ENCODE peak calls at places on chromosome 13, in nine cellular contexts. R is hippocampal formation; G is endodermal cell; J is HS-27A; Z is stimulated activated CD4-positive, alpha-beta T cell treated with anti-CD3 and anti-CD28 coated beads, TNF-alpha, amount 100 ng/mL, for 48 hours; K is GM13977; X is IMR-90; Y is upper lobe of right lung; V is stimulated activated CD8-positive, alpha-beta memory T cell treated with anti-CD3 and anti-CD28 coated beads, Interleukin-15, amount 100 ng/mL, for 1 hour. H is an unnamed sample.

GRCh38 chr13:44302233-44302632 is 71.4 kb upstream of the SERP2 start:
- DNase-seq in R (no peak), G (no peak), J (no peak), Z (no peak), K (no peak), X (no peak), Y (no peak), V (no peak), H (no peak)

GRCh38 chr13:30529085-30529815 is 63.5 kb upstream of the HMGB1 start:
- DNase-seq in R (no peak), G (no peak), J (no peak), Z (no peak), K (peak), X (peak), Y (no peak), V (no peak), H (no peak)

GRCh38 chr13:66640231-66640630 is 589.9 kb downstream of the PCDH9 start:
- DNase-seq in R (no peak), G (no peak), J (no peak), Z (no peak), K (no peak), X (no peak), Y (no peak), V (no peak), H (no peak)

GRCh38 chr13:99656092-99656745 is 154.9 kb downstream of the TM9SF2 start:
- DNase-seq in R (peak), G (peak), J (peak), Z (peak), K (peak), X (peak), Y (no peak), V (peak), H (peak)

GRCh38 chr13:106383791-106384190 is 151.7 kb downstream of the EFNB2 start:
- DNase-seq in R (no peak), G (no peak), J (no peak), Z (no peak), K (no peak), X (no peak), Y (no peak), V (no peak), H (no peak)

GRCh38 chr13:98965325-98965724 is 12.5 kb downstream of the DOCK9 start:
- DNase-seq in R (no peak), G (no peak), J (no peak), Z (no peak), K (no peak), X (no peak), Y (no peak), V (no peak), H (no peak)

GRCh38 chr13:98970293-98970692 is 7.6 kb downstream of the DOCK9 start:
- DNase-seq in R (no peak), G (no peak), J (no peak), Z (no peak), K (no peak), X (no peak), Y (no peak), V (no peak), H (no peak)

GRCh38 chr13:25422153-25422552 is 50.4 kb downstream of the ATP8A2 start:
- DNase-seq in R (no peak), G (no peak), J (no peak), Z (no peak), K (no peak), X (no peak), Y (no peak), V (no peak), H (no peak)

GRCh38 chr13:111421216-111421615 is 100.8 kb downstream of the TEX29 start:
- DNase-seq in R (no peak), G (peak), J (no peak), Z (no peak), K (no peak), X (no peak), Y (no peak), V (no peak), H (no peak)

GRCh38 chr13:30002577-30002976 is 152.2 kb upstream of the UBL3 start:
- DNase-seq in R (no peak), G (no peak), J (peak), Z (no peak), K (no peak), X (peak), Y (no peak), V (no peak), H (no peak)

GRCh38 chr13:22793598-22794134 is 387.1 kb upstream of the SGCG start:
- DNase-seq in R (no peak), G (peak), J (no peak), Z (no peak), K (no peak), X (no peak), Y (no peak), V (no peak), H (no peak)

GRCh38 chr13:41956272-41956671 is 4.6 kb downstream of the VWA8 start:
- DNase-seq in R (no peak), G (no peak), J (no peak), Z (no peak), K (no peak), X (no peak), Y (no peak), V (no peak), H (no peak)

GRCh38 chr13:95447766-95448165 is 104.8 kb upstream of the CLDN10 start:
- DNase-seq in R (no peak), G (peak), J (no peak), Z (no peak), K (no peak), X (no peak), Y (no peak), V (no peak), H (no peak)

GRCh38 chr13:113836917-113837553 is 26.8 kb downstream of the GAS6 start:
- DNase-seq in R (no peak), G (no peak), J (no peak), Z (no peak), K (peak), X (peak), Y (no peak), V (no peak), H (no peak)

GRCh38 chr13:87052731-87053130 is 618.4 kb upstream of the SLITRK5 start:
- DNase-seq in R (no peak), G (no peak), J (no peak), Z (no peak), K (no peak), X (peak), Y (no peak), V (no peak), H (no peak)

GRCh38 chr13:89066868-89067466 is 1395.8 kb downstream of the SLITRK5 start:
- DNase-seq in R (peak), G (peak), J (no peak), Z (no peak), K (no peak), X (peak), Y (no peak), V (no peak), H (no peak)

GRCh38 chr13:70203661-70204229 is 95.5 kb upstream of the KLHL1 start:
- DNase-seq in R (no peak), G (no peak), J (no peak), Z (no peak), K (no peak), X (no peak), Y (peak), V (no peak), H (no peak)

GRCh38 chr13:113786262-113786841 is 27.3 kb downstream of the TMEM255B start:
- DNase-seq in R (no peak), G (peak), J (no peak), Z (no peak), K (no peak), X (peak), Y (peak), V (no peak), H (no peak)

GRCh38 chr13:78121459-78122348 is 203.1 kb upstream of the EDNRB start:
- DNase-seq in R (peak), G (peak), J (no peak), Z (peak), K (peak), X (peak), Y (no peak), V (no peak), H (no peak)

GRCh38 chr13:75421133-75421532 is 60.8 kb downstream of the TBC1D4 start:
- DNase-seq in R (no peak), G (no peak), J (no peak), Z (no peak), K (no peak), X (no peak), Y (no peak), V (no peak), H (no peak)

GRCh38 chr13:40653558-40654318 is 12.7 kb downstream of the FOXO1 start:
- DNase-seq in R (no peak), G (no peak), J (no peak), Z (no peak), K (no peak), X (no peak), Y (no peak), V (no peak), H (no peak)

GRCh38 chr13:70723732-70724131 is 615.5 kb upstream of the KLHL1 start:
- DNase-seq in R (no peak), G (no peak), J (no peak), Z (no peak), K (no peak), X (no peak), Y (no peak), V (no peak), H (no peak)

GRCh38 chr13:109840201-109840892 is 54.0 kb upstream of the IRS2 start:
- DNase-seq in R (no peak), G (no peak), J (peak), Z (peak), K (no peak), X (peak), Y (no peak), V (no peak), H (no peak)

GRCh38 chr13:66914155-66914554 is 316.0 kb downstream of the PCDH9 start:
- DNase-seq in R (no peak), G (no peak), J (no peak), Z (no peak), K (no peak), X (peak), Y (no peak), V (no peak), H (no peak)

GRCh38 chr13:62643799-62644484 is 1228.3 kb upstream of the PCDH20 start:
- DNase-seq in R (no peak), G (peak), J (no peak), Z (no peak), K (no peak), X (no peak), Y (no peak), V (no peak), H (no peak)

GRCh38 chr13:82088781-82089180 is 1747.9 kb upstream of the SPRY2 start:
- DNase-seq in R (no peak), G (no peak), J (no peak), Z (no peak), K (no peak), X (no peak), Y (no peak), V (no peak), H (no peak)

GRCh38 chr13:79776538-79776937 is 295.6 kb downstream of the NDFIP2 start:
- DNase-seq in R (no peak), G (no peak), J (no peak), Z (no peak), K (no peak), X (peak), Y (no peak), V (no peak), H (no peak)

GRCh38 chr13:24254151-24254810 is 55.1 kb upstream of the C1QTNF9 start:
- DNase-seq in R (no peak), G (no peak), J (no peak), Z (peak), K (no peak), X (no peak), Y (peak), V (peak), H (no peak)

GRCh38 chr13:33846306-33847062 is 28.5 kb downstream of the RFC3 start:
- DNase-seq in R (no peak), G (no peak), J (no peak), Z (no peak), K (no peak), X (no peak), Y (no peak), V (no peak), H (no peak)

GRCh38 chr13:80337706-80338105 is 3.2 kb downstream of the SPRY2 start:
- DNase-seq in R (no peak), G (no peak), J (no peak), Z (no peak), K (no peak), X (no peak), Y (no peak), V (no peak), H (no peak)

H was measured in anterior cingulate cortex.